ENCODE peak calls at places on chromosome 6, in seven cellular contexts. One of them, this sample, is unnamed.
A peak's percentile ranks its signal among the peaks of the same experiment; 100 is the strongest.

GRCh38 chr6:123855493-123855892 is 51.8 kb downstream of the NKAIN2 start:
- DNase-seq in fibroblast of the aortic adventitia: no peak
- DNase-seq in vagina: no peak
- DNase-seq in brain microvascular endothelial cell: no peak
- DNase-seq in sigmoid colon: no peak
- DNase-seq in WERI-Rb-1: no peak
- DNase-seq in heart right ventricle: no peak
- DNase-seq in this sample: no peak

GRCh38 chr6:1418471-1419191 is 29.3 kb downstream of the FOXF2 start:
- DNase-seq in heart right ventricle: no peak
- DNase-seq in vagina: no peak
- DNase-seq in sigmoid colon: no peak
- DNase-seq in brain microvascular endothelial cell: no peak
- DNase-seq in WERI-Rb-1: peak; percentile 4
- DNase-seq in fibroblast of the aortic adventitia: no peak
- DNase-seq in this sample: no peak

GRCh38 chr6:95142661-95143060 is 434.7 kb upstream of the MANEA start:
- DNase-seq in sigmoid colon: no peak
- DNase-seq in fibroblast of the aortic adventitia: no peak
- DNase-seq in brain microvascular endothelial cell: no peak
- DNase-seq in WERI-Rb-1: no peak
- DNase-seq in heart right ventricle: no peak
- DNase-seq in vagina: no peak
- DNase-seq in this sample: no peak

GRCh38 chr6:149170564-149171452 is 146.7 kb upstream of the TAB2 start:
- DNase-seq in sigmoid colon: peak; percentile 69
- DNase-seq in brain microvascular endothelial cell: no peak
- DNase-seq in vagina: peak; percentile 92
- DNase-seq in heart right ventricle: peak; percentile 20
- DNase-seq in fibroblast of the aortic adventitia: peak; percentile 28
- DNase-seq in WERI-Rb-1: no peak
- DNase-seq in this sample: no peak

GRCh38 chr6:163897030-163897429 is 482.5 kb downstream of the QKI start:
- DNase-seq in vagina: no peak
- DNase-seq in brain microvascular endothelial cell: peak; percentile 11
- DNase-seq in sigmoid colon: no peak
- DNase-seq in fibroblast of the aortic adventitia: no peak
- DNase-seq in WERI-Rb-1: no peak
- DNase-seq in heart right ventricle: no peak
- DNase-seq in this sample: peak; percentile 10

GRCh38 chr6:17202526-17202925 is 78.6 kb upstream of the RBM24 start:
- DNase-seq in vagina: no peak
- DNase-seq in sigmoid colon: no peak
- DNase-seq in brain microvascular endothelial cell: no peak
- DNase-seq in fibroblast of the aortic adventitia: no peak
- DNase-seq in heart right ventricle: no peak
- DNase-seq in WERI-Rb-1: no peak
- DNase-seq in this sample: no peak

GRCh38 chr6:116251568-116252384 is 2.1 kb downstream of the TSPYL4 start:
- DNase-seq in fibroblast of the aortic adventitia: peak; percentile 78
- DNase-seq in WERI-Rb-1: no peak
- DNase-seq in heart right ventricle: no peak
- DNase-seq in brain microvascular endothelial cell: peak; percentile 59
- DNase-seq in sigmoid colon: no peak
- DNase-seq in vagina: no peak
- DNase-seq in this sample: peak; percentile 80

GRCh38 chr6:40719671-40720374 is 132.7 kb upstream of the LRFN2 start:
- DNase-seq in brain microvascular endothelial cell: peak; percentile 35
- DNase-seq in fibroblast of the aortic adventitia: peak; percentile 53
- DNase-seq in sigmoid colon: no peak
- DNase-seq in vagina: no peak
- DNase-seq in WERI-Rb-1: no peak
- DNase-seq in heart right ventricle: no peak
- DNase-seq in this sample: peak; percentile 5

GRCh38 chr6:11702039-11702795 is 76.4 kb downstream of the ADTRP start:
- DNase-seq in brain microvascular endothelial cell: peak; percentile 60
- DNase-seq in heart right ventricle: no peak
- DNase-seq in sigmoid colon: no peak
- DNase-seq in vagina: no peak
- DNase-seq in fibroblast of the aortic adventitia: peak; percentile 69
- DNase-seq in WERI-Rb-1: no peak
- DNase-seq in this sample: peak; percentile 56

GRCh38 chr6:18501313-18502013 is 114.3 kb downstream of the RNF144B start:
- DNase-seq in brain microvascular endothelial cell: peak; percentile 57
- DNase-seq in heart right ventricle: peak; percentile 23
- DNase-seq in vagina: no peak
- DNase-seq in fibroblast of the aortic adventitia: peak; percentile 77
- DNase-seq in sigmoid colon: peak; percentile 71
- DNase-seq in WERI-Rb-1: no peak
- DNase-seq in this sample: no peak

GRCh38 chr6:158867381-158868121 is 48.4 kb upstream of the EZR start:
- DNase-seq in sigmoid colon: no peak
- DNase-seq in heart right ventricle: no peak
- DNase-seq in WERI-Rb-1: no peak
- DNase-seq in vagina: no peak
- DNase-seq in fibroblast of the aortic adventitia: no peak
- DNase-seq in brain microvascular endothelial cell: no peak
- DNase-seq in this sample: no peak

GRCh38 chr6:72856801-72857200 is 234.9 kb downstream of the KCNQ5 start:
- DNase-seq in fibroblast of the aortic adventitia: no peak
- DNase-seq in vagina: no peak
- DNase-seq in WERI-Rb-1: no peak
- DNase-seq in sigmoid colon: no peak
- DNase-seq in brain microvascular endothelial cell: no peak
- DNase-seq in heart right ventricle: no peak
- DNase-seq in this sample: no peak

GRCh38 chr6:4124361-4124760 is 11.0 kb downstream of the ECI2 start:
- DNase-seq in sigmoid colon: no peak
- DNase-seq in brain microvascular endothelial cell: no peak
- DNase-seq in WERI-Rb-1: no peak
- DNase-seq in fibroblast of the aortic adventitia: no peak
- DNase-seq in vagina: no peak
- DNase-seq in heart right ventricle: no peak
- DNase-seq in this sample: no peak

GRCh38 chr6:4125500-4125899 is 9.9 kb downstream of the ECI2 start:
- DNase-seq in heart right ventricle: no peak
- DNase-seq in vagina: no peak
- DNase-seq in WERI-Rb-1: no peak
- DNase-seq in brain microvascular endothelial cell: peak; percentile 34
- DNase-seq in sigmoid colon: no peak
- DNase-seq in fibroblast of the aortic adventitia: no peak
- DNase-seq in this sample: no peak

GRCh38 chr6:4128072-4128471 is 7.3 kb downstream of the ECI2 start:
- DNase-seq in brain microvascular endothelial cell: no peak
- DNase-seq in sigmoid colon: no peak
- DNase-seq in fibroblast of the aortic adventitia: peak; percentile 23
- DNase-seq in vagina: no peak
- DNase-seq in heart right ventricle: no peak
- DNase-seq in WERI-Rb-1: no peak
- DNase-seq in this sample: no peak

GRCh38 chr6:4128748-4129147 is 6.6 kb downstream of the ECI2 start:
- DNase-seq in vagina: no peak
- DNase-seq in sigmoid colon: no peak
- DNase-seq in heart right ventricle: no peak
- DNase-seq in brain microvascular endothelial cell: peak; percentile 74
- DNase-seq in WERI-Rb-1: no peak
- DNase-seq in fibroblast of the aortic adventitia: peak; percentile 22
- DNase-seq in this sample: no peak

GRCh38 chr6:4125933-4126864 is 9.2 kb downstream of the ECI2 start:
- DNase-seq in heart right ventricle: no peak
- DNase-seq in WERI-Rb-1: no peak
- DNase-seq in vagina: no peak
- DNase-seq in fibroblast of the aortic adventitia: peak; percentile 90
- DNase-seq in sigmoid colon: no peak
- DNase-seq in brain microvascular endothelial cell: peak; percentile 89
- DNase-seq in this sample: peak; percentile 86
- TF ChIP-seq CTCF in heart right ventricle: peak; percentile 13
- TF ChIP-seq CTCF in WERI-Rb-1: no peak
- TF ChIP-seq CTCF in vagina: no peak
- TF ChIP-seq CTCF in fibroblast of the aortic adventitia: peak; percentile 62
- TF ChIP-seq CTCF in sigmoid colon: no peak
- TF ChIP-seq CTCF in brain microvascular endothelial cell: peak; percentile 45
- TF ChIP-seq CTCF in this sample: peak; percentile 77

DNA sequence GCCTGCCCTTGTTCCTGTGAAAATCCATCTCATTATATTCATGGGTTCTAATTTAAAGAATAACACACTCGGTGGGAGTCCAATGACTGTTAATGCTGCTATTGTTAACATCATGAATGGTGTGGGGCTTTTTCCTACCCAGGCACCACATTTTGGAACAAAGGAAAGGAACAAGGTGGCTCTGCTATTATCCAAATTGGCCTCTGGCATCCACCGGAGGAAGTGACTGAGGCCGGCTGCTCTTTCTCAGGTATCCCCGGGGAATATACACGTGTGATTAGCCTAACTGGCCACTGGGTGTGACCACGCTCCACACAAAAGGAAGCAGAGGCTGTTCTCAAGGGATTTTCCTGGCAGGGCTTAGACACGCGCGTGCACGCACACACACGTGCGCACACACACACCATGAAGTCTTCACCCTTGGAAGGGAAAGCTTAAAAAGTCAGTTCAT is 601.2 kb upstream of the ARID1B start:
- DNase-seq in WERI-Rb-1: peak; percentile 72
- DNase-seq in fibroblast of the aortic adventitia: no peak
- DNase-seq in vagina: no peak
- DNase-seq in sigmoid colon: peak; percentile 68
- DNase-seq in brain microvascular endothelial cell: no peak
- DNase-seq in heart right ventricle: peak; percentile 75
- DNase-seq in this sample: no peak
- TF ChIP-seq CTCF in WERI-Rb-1: peak; percentile 78
- TF ChIP-seq CTCF in fibroblast of the aortic adventitia: no peak
- TF ChIP-seq CTCF in vagina: no peak
- TF ChIP-seq CTCF in sigmoid colon: no peak
- TF ChIP-seq CTCF in brain microvascular endothelial cell: peak; percentile 49
- TF ChIP-seq CTCF in heart right ventricle: peak; percentile 48
- TF ChIP-seq CTCF in this sample: no peak

GRCh38 chr6:152348116-152348515 is 289.0 kb downstream of the SYNE1 start:
- DNase-seq in brain microvascular endothelial cell: peak; percentile 27
- DNase-seq in sigmoid colon: no peak
- DNase-seq in vagina: no peak
- DNase-seq in fibroblast of the aortic adventitia: no peak
- DNase-seq in WERI-Rb-1: no peak
- DNase-seq in heart right ventricle: no peak
- DNase-seq in this sample: peak; percentile 20
- TF ChIP-seq CTCF in brain microvascular endothelial cell: no peak
- TF ChIP-seq CTCF in sigmoid colon: no peak
- TF ChIP-seq CTCF in vagina: no peak
- TF ChIP-seq CTCF in fibroblast of the aortic adventitia: no peak
- TF ChIP-seq CTCF in WERI-Rb-1: no peak
- TF ChIP-seq CTCF in heart right ventricle: no peak
- TF ChIP-seq CTCF in this sample: no peak

GRCh38 chr6:62889240-62889639 is 322.0 kb upstream of the FKBP1C start:
- DNase-seq in heart right ventricle: no peak
- DNase-seq in fibroblast of the aortic adventitia: no peak
- DNase-seq in vagina: no peak
- DNase-seq in WERI-Rb-1: no peak
- DNase-seq in sigmoid colon: no peak
- DNase-seq in brain microvascular endothelial cell: no peak
- DNase-seq in this sample: no peak

GRCh38 chr6:62891065-62891647 is 320.1 kb upstream of the FKBP1C start:
- DNase-seq in fibroblast of the aortic adventitia: peak; percentile 0
- DNase-seq in WERI-Rb-1: no peak
- DNase-seq in vagina: no peak
- DNase-seq in sigmoid colon: no peak
- DNase-seq in brain microvascular endothelial cell: no peak
- DNase-seq in heart right ventricle: no peak
- DNase-seq in this sample: no peak
- TF ChIP-seq CTCF in fibroblast of the aortic adventitia: peak; percentile 15
- TF ChIP-seq CTCF in WERI-Rb-1: no peak
- TF ChIP-seq CTCF in vagina: no peak
- TF ChIP-seq CTCF in sigmoid colon: no peak
- TF ChIP-seq CTCF in brain microvascular endothelial cell: no peak
- TF ChIP-seq CTCF in heart right ventricle: no peak
- TF ChIP-seq CTCF in this sample: peak; percentile 77

GRCh38 chr6:150667977-150668716 is 68.5 kb downstream of the PLEKHG1 start:
- DNase-seq in sigmoid colon: peak; percentile 95
- DNase-seq in heart right ventricle: peak; percentile 95
- DNase-seq in vagina: no peak
- DNase-seq in fibroblast of the aortic adventitia: peak; percentile 90
- DNase-seq in WERI-Rb-1: no peak
- DNase-seq in brain microvascular endothelial cell: peak; percentile 86
- DNase-seq in this sample: peak; percentile 51
- TF ChIP-seq CTCF in sigmoid colon: peak; percentile 29
- TF ChIP-seq CTCF in heart right ventricle: peak; percentile 46
- TF ChIP-seq CTCF in vagina: no peak
- TF ChIP-seq CTCF in fibroblast of the aortic adventitia: peak; percentile 37
- TF ChIP-seq CTCF in WERI-Rb-1: no peak
- TF ChIP-seq CTCF in brain microvascular endothelial cell: peak; percentile 49
- TF ChIP-seq CTCF in this sample: no peak

This sample was measured in HFFc6.